ENCODE peak calls at places on chromosomes 5 and 9, in six cellular contexts. One of them, this sample, is unnamed.

GRCh38 chr9:120477534-120478001 is 102.4 kb downstream of the CDK5RAP2 start:
- DNase-seq in psoas muscle: peak
- DNase-seq in right atrium auricular region: peak
- DNase-seq in cardiac muscle cell: peak
- DNase-seq in OCI-LY7: peak
- DNase-seq in lower leg skin: peak
- DNase-seq in this sample: no peak

GRCh38 chr5:124236366-124237231 is 509.8 kb downstream of the ZNF608 start:
- DNase-seq in psoas muscle: no peak
- DNase-seq in OCI-LY7: no peak
- DNase-seq in cardiac muscle cell: peak
- DNase-seq in right atrium auricular region: no peak
- DNase-seq in lower leg skin: no peak
- DNase-seq in this sample: no peak

GRCh38 chr9:96029722-96030515 is 154.4 kb downstream of the ERCC6L2 start:
- DNase-seq in right atrium auricular region: no peak
- DNase-seq in OCI-LY7: no peak
- DNase-seq in psoas muscle: no peak
- DNase-seq in cardiac muscle cell: no peak
- DNase-seq in lower leg skin: no peak
- DNase-seq in this sample: no peak

GRCh38 chr5:156815988-156816599 is 34.0 kb upstream of the PPP1R2B start:
- DNase-seq in cardiac muscle cell: peak
- DNase-seq in right atrium auricular region: no peak
- DNase-seq in OCI-LY7: peak
- DNase-seq in lower leg skin: no peak
- DNase-seq in psoas muscle: no peak
- DNase-seq in this sample: no peak

GRCh38 chr5:20619606-20620005 is 631.6 kb upstream of the CDH18 start:
- DNase-seq in lower leg skin: no peak
- DNase-seq in psoas muscle: no peak
- DNase-seq in OCI-LY7: no peak
- DNase-seq in right atrium auricular region: no peak
- DNase-seq in cardiac muscle cell: no peak
- DNase-seq in this sample: no peak

GRCh38 chr5:116404792-116405191 is 169.8 kb downstream of the SEMA6A start:
- DNase-seq in lower leg skin: no peak
- DNase-seq in cardiac muscle cell: no peak
- DNase-seq in psoas muscle: no peak
- DNase-seq in right atrium auricular region: no peak
- DNase-seq in OCI-LY7: no peak
- DNase-seq in this sample: no peak

GRCh38 chr5:132500931-132501628 is 10.5 kb upstream of the IRF1 start:
- DNase-seq in cardiac muscle cell: peak
- DNase-seq in lower leg skin: no peak
- DNase-seq in right atrium auricular region: peak
- DNase-seq in psoas muscle: peak
- DNase-seq in OCI-LY7: peak
- DNase-seq in this sample: peak

GRCh38 chr9:129482521-129483466 is 138.1 kb downstream of the C9orf50 start:
- DNase-seq in cardiac muscle cell: peak
- DNase-seq in right atrium auricular region: peak
- DNase-seq in OCI-LY7: no peak
- DNase-seq in lower leg skin: peak
- DNase-seq in psoas muscle: peak
- DNase-seq in this sample: no peak

GRCh38 chr9:129878253-129878652 is 43.0 kb downstream of the USP20 start:
- DNase-seq in right atrium auricular region: no peak
- DNase-seq in cardiac muscle cell: no peak
- DNase-seq in lower leg skin: no peak
- DNase-seq in psoas muscle: peak
- DNase-seq in OCI-LY7: no peak
- DNase-seq in this sample: no peak

GRCh38 chr9:93659837-93660177 is 83.4 kb downstream of the PHF2 start:
- DNase-seq in psoas muscle: no peak
- DNase-seq in right atrium auricular region: no peak
- DNase-seq in OCI-LY7: no peak
- DNase-seq in lower leg skin: no peak
- DNase-seq in cardiac muscle cell: no peak
- DNase-seq in this sample: no peak

GRCh38 chr5:77798448-77798847 is 22.3 kb upstream of the TBCA start:
- DNase-seq in psoas muscle: no peak
- DNase-seq in OCI-LY7: no peak
- DNase-seq in right atrium auricular region: no peak
- DNase-seq in cardiac muscle cell: no peak
- DNase-seq in lower leg skin: no peak
- DNase-seq in this sample: no peak

GRCh38 chr5:179288101-179288808 is 57.0 kb downstream of the ADAMTS2 start:
- DNase-seq in right atrium auricular region: no peak
- DNase-seq in psoas muscle: no peak
- DNase-seq in lower leg skin: no peak
- DNase-seq in OCI-LY7: no peak
- DNase-seq in cardiac muscle cell: no peak
- DNase-seq in this sample: no peak

GRCh38 chr5:150227606-150228273 is 37.9 kb downstream of the SLC6A7 start:
- DNase-seq in right atrium auricular region: no peak
- DNase-seq in cardiac muscle cell: peak
- DNase-seq in lower leg skin: no peak
- DNase-seq in psoas muscle: no peak
- DNase-seq in OCI-LY7: no peak
- DNase-seq in this sample: no peak

GRCh38 chr5:39072915-39073758 is 1.1 kb downstream of the RICTOR start:
- DNase-seq in right atrium auricular region: no peak
- DNase-seq in cardiac muscle cell: peak
- DNase-seq in lower leg skin: peak
- DNase-seq in OCI-LY7: peak
- DNase-seq in psoas muscle: peak
- DNase-seq in this sample: no peak

GRCh38 chr9:104868687-104869404 is 59.1 kb downstream of the ABCA1 start:
- DNase-seq in cardiac muscle cell: peak
- DNase-seq in psoas muscle: peak
- DNase-seq in OCI-LY7: peak
- DNase-seq in lower leg skin: peak
- DNase-seq in right atrium auricular region: no peak
- DNase-seq in this sample: peak

GRCh38 chr9:79663299-79663698 is 91.5 kb downstream of the TLE4 start:
- DNase-seq in OCI-LY7: no peak
- DNase-seq in right atrium auricular region: no peak
- DNase-seq in psoas muscle: no peak
- DNase-seq in lower leg skin: no peak
- DNase-seq in cardiac muscle cell: no peak
- DNase-seq in this sample: no peak

GRCh38 chr5:42813533-42813932 is 1.8 kb upstream of the SELENOP start:
- DNase-seq in cardiac muscle cell: no peak
- DNase-seq in lower leg skin: no peak
- DNase-seq in right atrium auricular region: no peak
- DNase-seq in OCI-LY7: no peak
- DNase-seq in psoas muscle: peak
- DNase-seq in this sample: no peak

GRCh38 chr9:128654481-128654880 is 2.2 kb downstream of the DYNC2I2 start:
- DNase-seq in cardiac muscle cell: no peak
- DNase-seq in lower leg skin: no peak
- DNase-seq in right atrium auricular region: no peak
- DNase-seq in OCI-LY7: no peak
- DNase-seq in psoas muscle: no peak
- DNase-seq in this sample: no peak

GRCh38 chr5:67537439-67538342 is 341.1 kb upstream of the CD180 start:
- DNase-seq in psoas muscle: no peak
- DNase-seq in right atrium auricular region: no peak
- DNase-seq in OCI-LY7: no peak
- DNase-seq in cardiac muscle cell: peak
- DNase-seq in lower leg skin: no peak
- DNase-seq in this sample: no peak

GRCh38 chr9:133521122-133522072 is 3.4 kb downstream of the MYMK start:
- DNase-seq in right atrium auricular region: no peak
- DNase-seq in lower leg skin: no peak
- DNase-seq in OCI-LY7: no peak
- DNase-seq in cardiac muscle cell: no peak
- DNase-seq in psoas muscle: peak
- DNase-seq in this sample: no peak

DNA sequence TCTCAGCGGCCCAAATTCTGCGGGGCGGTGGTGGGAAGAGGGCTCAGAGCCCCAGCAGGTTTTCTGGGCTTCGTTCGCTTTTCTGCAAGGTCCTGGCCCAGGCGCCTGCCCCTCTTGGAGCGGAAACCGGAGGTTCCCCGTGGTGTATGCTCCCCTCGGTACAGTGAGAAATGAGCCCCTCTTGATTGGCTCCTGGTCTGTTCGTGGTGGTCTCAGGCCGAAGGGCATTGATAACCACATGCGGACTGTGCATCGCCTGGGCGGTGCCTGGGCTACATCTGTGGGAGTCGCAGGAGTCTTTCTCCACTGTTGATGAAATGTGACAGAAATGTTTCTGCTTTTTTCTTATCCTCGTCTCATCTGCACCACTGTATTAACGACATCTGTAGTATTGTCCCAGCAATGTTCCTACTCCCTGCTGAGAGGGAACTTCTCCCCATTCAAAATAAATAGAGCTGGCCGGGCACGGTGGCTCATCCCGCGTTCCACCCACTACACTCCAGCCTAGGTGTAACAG is 682 bp downstream of the MAN1B1 start:
- DNase-seq in cardiac muscle cell: no peak
- DNase-seq in OCI-LY7: peak
- DNase-seq in right atrium auricular region: no peak
- DNase-seq in lower leg skin: no peak
- DNase-seq in psoas muscle: no peak
- DNase-seq in this sample: no peak
- H3K4me3 ChIP-seq in cardiac muscle cell: peak
- H3K4me3 ChIP-seq in OCI-LY7: peak
- H3K4me3 ChIP-seq in right atrium auricular region: peak
- H3K4me3 ChIP-seq in lower leg skin: peak
- H3K4me3 ChIP-seq in psoas muscle: peak
- H3K4me3 ChIP-seq in this sample: peak

DNA sequence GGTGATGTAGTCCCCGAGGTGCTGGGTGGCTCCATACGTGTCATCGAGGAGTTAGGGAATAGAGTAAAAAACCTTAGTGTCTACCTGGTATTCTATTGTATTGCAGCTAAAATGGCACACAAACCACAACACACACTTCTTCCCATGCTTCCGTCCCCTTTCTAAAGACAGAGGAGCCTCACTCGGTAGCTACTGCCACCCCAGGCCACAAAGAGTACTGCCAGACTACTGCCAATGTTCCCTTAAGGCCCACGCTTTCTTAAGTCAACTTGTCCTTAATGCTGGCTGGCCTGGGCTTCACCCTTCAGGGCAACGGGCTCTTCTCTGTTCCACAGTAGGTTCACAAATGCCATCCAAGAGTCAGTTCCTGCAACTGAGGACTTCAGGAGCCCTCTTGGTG is 673.0 kb downstream of the ELAVL2 start:
- DNase-seq in right atrium auricular region: no peak
- DNase-seq in psoas muscle: no peak
- DNase-seq in cardiac muscle cell: no peak
- DNase-seq in OCI-LY7: peak
- DNase-seq in lower leg skin: no peak
- DNase-seq in this sample: no peak
- TF ChIP-seq CTCF in right atrium auricular region: no peak
- TF ChIP-seq CTCF in psoas muscle: no peak
- TF ChIP-seq CTCF in cardiac muscle cell: no peak
- TF ChIP-seq CTCF in OCI-LY7: peak
- TF ChIP-seq CTCF in lower leg skin: no peak
- TF ChIP-seq CTCF in this sample: peak

GRCh38 chr9:14906654-14907359 is 3.4 kb downstream of the FREM1 start:
- DNase-seq in psoas muscle: no peak
- DNase-seq in cardiac muscle cell: no peak
- DNase-seq in OCI-LY7: no peak
- DNase-seq in lower leg skin: no peak
- DNase-seq in right atrium auricular region: no peak
- DNase-seq in this sample: no peak

GRCh38 chr9:14910178-14910805 is at the start of gene FREM1:
- DNase-seq in psoas muscle: peak
- DNase-seq in cardiac muscle cell: peak
- DNase-seq in lower leg skin: peak
- DNase-seq in OCI-LY7: no peak
- DNase-seq in right atrium auricular region: no peak
- DNase-seq in this sample: no peak

GRCh38 chr9:14907360-14907685 is 2.9 kb downstream of the FREM1 start:
- DNase-seq in lower leg skin: no peak
- DNase-seq in right atrium auricular region: no peak
- DNase-seq in OCI-LY7: no peak
- DNase-seq in cardiac muscle cell: no peak
- DNase-seq in psoas muscle: no peak
- DNase-seq in this sample: no peak

GRCh38 chr9:14909631-14910177 is 524 bp downstream of the FREM1 start:
- DNase-seq in cardiac muscle cell: no peak
- DNase-seq in psoas muscle: no peak
- DNase-seq in OCI-LY7: no peak
- DNase-seq in lower leg skin: no peak
- DNase-seq in right atrium auricular region: no peak
- DNase-seq in this sample: no peak

GRCh38 chr9:14908221-14909206 is 1.7 kb downstream of the FREM1 start:
- DNase-seq in OCI-LY7: no peak
- DNase-seq in lower leg skin: no peak
- DNase-seq in psoas muscle: no peak
- DNase-seq in cardiac muscle cell: no peak
- DNase-seq in right atrium auricular region: no peak
- DNase-seq in this sample: no peak
- H3K4me3 ChIP-seq in OCI-LY7: no peak
- H3K4me3 ChIP-seq in lower leg skin: no peak
- H3K4me3 ChIP-seq in psoas muscle: peak
- H3K4me3 ChIP-seq in cardiac muscle cell: peak
- H3K4me3 ChIP-seq in right atrium auricular region: peak
- H3K4me3 ChIP-seq in this sample: no peak

GRCh38 chr9:38032266-38032830 is 36.7 kb downstream of the SHB start:
- DNase-seq in lower leg skin: peak
- DNase-seq in right atrium auricular region: no peak
- DNase-seq in psoas muscle: no peak
- DNase-seq in cardiac muscle cell: no peak
- DNase-seq in OCI-LY7: peak
- DNase-seq in this sample: no peak

GRCh38 chr9:38031594-38031993 is 37.4 kb downstream of the SHB start:
- DNase-seq in lower leg skin: no peak
- DNase-seq in psoas muscle: no peak
- DNase-seq in right atrium auricular region: no peak
- DNase-seq in OCI-LY7: no peak
- DNase-seq in cardiac muscle cell: no peak
- DNase-seq in this sample: no peak

GRCh38 chr9:38027714-38028113 is 41.3 kb downstream of the SHB start:
- DNase-seq in psoas muscle: no peak
- DNase-seq in cardiac muscle cell: no peak
- DNase-seq in lower leg skin: no peak
- DNase-seq in right atrium auricular region: no peak
- DNase-seq in OCI-LY7: no peak
- DNase-seq in this sample: no peak

GRCh38 chr9:38029923-38030638 is 38.9 kb downstream of the SHB start:
- DNase-seq in psoas muscle: no peak
- DNase-seq in right atrium auricular region: no peak
- DNase-seq in lower leg skin: no peak
- DNase-seq in cardiac muscle cell: no peak
- DNase-seq in OCI-LY7: no peak
- DNase-seq in this sample: no peak

DNA sequence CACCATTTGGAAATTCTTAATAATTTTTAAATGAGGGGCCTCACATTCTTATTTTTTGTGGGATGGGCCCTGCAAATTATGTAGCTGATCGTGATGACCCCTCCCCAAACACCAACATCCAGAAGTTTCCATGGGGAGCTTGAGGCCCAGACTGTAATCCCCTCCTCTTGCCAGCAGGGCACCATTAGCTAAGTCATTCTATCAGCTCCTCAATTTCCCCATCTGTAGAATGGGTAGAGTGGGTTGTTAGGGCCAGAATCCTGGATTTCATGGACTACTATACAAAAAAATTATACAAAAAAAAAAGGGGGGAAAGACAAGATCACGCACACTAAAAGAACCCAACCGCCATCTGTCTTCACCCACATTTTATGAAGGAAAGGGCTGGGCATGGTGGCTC is 38.4 kb downstream of the SHB start:
- DNase-seq in right atrium auricular region: no peak
- DNase-seq in psoas muscle: no peak
- DNase-seq in OCI-LY7: no peak
- DNase-seq in lower leg skin: no peak
- DNase-seq in cardiac muscle cell: no peak
- DNase-seq in this sample: no peak
- TF ChIP-seq CTCF in right atrium auricular region: no peak
- TF ChIP-seq CTCF in psoas muscle: no peak
- TF ChIP-seq CTCF in OCI-LY7: no peak
- TF ChIP-seq CTCF in lower leg skin: no peak
- TF ChIP-seq CTCF in cardiac muscle cell: no peak
- TF ChIP-seq CTCF in this sample: peak